ENCODE peak calls at places on chromosome 22, in six cellular contexts. One of them, this sample, is unnamed.

GRCh38 chr22:49656291-49656851 is 171.3 kb downstream of the BRD1 start:
- DNase-seq in EH: no peak
- DNase-seq in KG1: no peak
- DNase-seq in uterus: no peak
- DNase-seq in stimulated activated naive CD4-positive, alpha-beta T cell: no peak
- DNase-seq in NCI-H345: no peak
- DNase-seq in this sample: no peak

GRCh38 chr22:29820941-29821789 is 16.9 kb downstream of the ASCC2 start:
- DNase-seq in EH: peak
- DNase-seq in NCI-H345: peak
- DNase-seq in stimulated activated naive CD4-positive, alpha-beta T cell: no peak
- DNase-seq in KG1: no peak
- DNase-seq in uterus: no peak
- DNase-seq in this sample: no peak

GRCh38 chr22:42500164-42500835 is 19.3 kb downstream of the RRP7A start:
- DNase-seq in KG1: no peak
- DNase-seq in NCI-H345: no peak
- DNase-seq in uterus: peak
- DNase-seq in stimulated activated naive CD4-positive, alpha-beta T cell: peak
- DNase-seq in EH: peak
- DNase-seq in this sample: peak

GRCh38 chr22:30208631-30209603 is 37.6 kb downstream of the LIF start:
- DNase-seq in uterus: peak
- DNase-seq in stimulated activated naive CD4-positive, alpha-beta T cell: no peak
- DNase-seq in EH: peak
- DNase-seq in KG1: no peak
- DNase-seq in NCI-H345: no peak
- DNase-seq in this sample: no peak

GRCh38 chr22:19962246-19962908 is 20.8 kb upstream of the TXNRD2 start:
- DNase-seq in uterus: peak
- DNase-seq in KG1: no peak
- DNase-seq in EH: peak
- DNase-seq in stimulated activated naive CD4-positive, alpha-beta T cell: peak
- DNase-seq in NCI-H345: peak
- DNase-seq in this sample: peak

GRCh38 chr22:46366801-46367706 is 31.5 kb downstream of the TRMU start:
- DNase-seq in EH: no peak
- DNase-seq in NCI-H345: no peak
- DNase-seq in uterus: no peak
- DNase-seq in KG1: no peak
- DNase-seq in stimulated activated naive CD4-positive, alpha-beta T cell: no peak
- DNase-seq in this sample: no peak

GRCh38 chr22:46030241-46030880 is 53.4 kb upstream of the WNT7B start:
- DNase-seq in KG1: no peak
- DNase-seq in uterus: peak
- DNase-seq in EH: no peak
- DNase-seq in NCI-H345: no peak
- DNase-seq in stimulated activated naive CD4-positive, alpha-beta T cell: no peak
- DNase-seq in this sample: no peak

GRCh38 chr22:19466848-19467752 is 11.9 kb downstream of the UFD1 start:
- DNase-seq in NCI-H345: no peak
- DNase-seq in KG1: no peak
- DNase-seq in uterus: no peak
- DNase-seq in stimulated activated naive CD4-positive, alpha-beta T cell: no peak
- DNase-seq in EH: no peak
- DNase-seq in this sample: no peak

GRCh38 chr22:43110444-43110926 is at the start of gene BIK:
- DNase-seq in EH: peak
- DNase-seq in uterus: peak
- DNase-seq in KG1: no peak
- DNase-seq in stimulated activated naive CD4-positive, alpha-beta T cell: peak
- DNase-seq in NCI-H345: peak
- DNase-seq in this sample: peak

GRCh38 chr22:43210631-43211515 is 23.9 kb upstream of the TTLL12 start:
- DNase-seq in EH: no peak
- DNase-seq in KG1: no peak
- DNase-seq in stimulated activated naive CD4-positive, alpha-beta T cell: no peak
- DNase-seq in NCI-H345: no peak
- DNase-seq in uterus: no peak
- DNase-seq in this sample: no peak

GRCh38 chr22:19757140-19757984 is 3.2 kb upstream of the TBX1 start:
- DNase-seq in EH: no peak
- DNase-seq in stimulated activated naive CD4-positive, alpha-beta T cell: no peak
- DNase-seq in KG1: no peak
- DNase-seq in NCI-H345: no peak
- DNase-seq in uterus: no peak
- DNase-seq in this sample: no peak

GRCh38 chr22:24011735-24012068 is 598 bp downstream of the CABIN1 start:
- DNase-seq in KG1: no peak
- DNase-seq in NCI-H345: no peak
- DNase-seq in uterus: no peak
- DNase-seq in stimulated activated naive CD4-positive, alpha-beta T cell: no peak
- DNase-seq in EH: no peak
- DNase-seq in this sample: no peak

GRCh38 chr22:43303166-43303565 is 40.0 kb downstream of the SCUBE1 start:
- DNase-seq in KG1: no peak
- DNase-seq in stimulated activated naive CD4-positive, alpha-beta T cell: no peak
- DNase-seq in uterus: no peak
- DNase-seq in EH: no peak
- DNase-seq in NCI-H345: no peak
- DNase-seq in this sample: no peak

GRCh38 chr22:42077486-42078125 is 1.9 kb upstream of the SMDT1 start:
- DNase-seq in uterus: no peak
- DNase-seq in KG1: no peak
- DNase-seq in NCI-H345: no peak
- DNase-seq in stimulated activated naive CD4-positive, alpha-beta T cell: no peak
- DNase-seq in EH: no peak
- DNase-seq in this sample: no peak

GRCh38 chr22:44204937-44205712 is 24.4 kb downstream of the PARVG start:
- DNase-seq in stimulated activated naive CD4-positive, alpha-beta T cell: no peak
- DNase-seq in NCI-H345: no peak
- DNase-seq in KG1: no peak
- DNase-seq in uterus: no peak
- DNase-seq in EH: no peak
- DNase-seq in this sample: no peak

GRCh38 chr22:22771696-22772377 is 115.8 kb upstream of the IGLL5 start:
- DNase-seq in EH: no peak
- DNase-seq in uterus: no peak
- DNase-seq in KG1: no peak
- DNase-seq in NCI-H345: no peak
- DNase-seq in stimulated activated naive CD4-positive, alpha-beta T cell: no peak
- DNase-seq in this sample: no peak

GRCh38 chr22:28855355-28856094 is 27.8 kb upstream of the ZNRF3 start:
- DNase-seq in EH: peak
- DNase-seq in KG1: peak
- DNase-seq in stimulated activated naive CD4-positive, alpha-beta T cell: peak
- DNase-seq in uterus: peak
- DNase-seq in NCI-H345: peak
- DNase-seq in this sample: peak

GRCh38 chr22:25495286-25495685 is 69.2 kb upstream of the GRK3 start:
- DNase-seq in stimulated activated naive CD4-positive, alpha-beta T cell: no peak
- DNase-seq in NCI-H345: no peak
- DNase-seq in EH: peak
- DNase-seq in KG1: no peak
- DNase-seq in uterus: no peak
- DNase-seq in this sample: no peak

GRCh38 chr22:46575915-46576555 is 38.6 kb upstream of the CELSR1 start:
- DNase-seq in EH: no peak
- DNase-seq in stimulated activated naive CD4-positive, alpha-beta T cell: no peak
- DNase-seq in uterus: no peak
- DNase-seq in KG1: no peak
- DNase-seq in NCI-H345: no peak
- DNase-seq in this sample: no peak

GRCh38 chr22:27613099-27614089 is 188.2 kb downstream of the MN1 start:
- DNase-seq in uterus: no peak
- DNase-seq in stimulated activated naive CD4-positive, alpha-beta T cell: no peak
- DNase-seq in NCI-H345: no peak
- DNase-seq in KG1: no peak
- DNase-seq in EH: no peak
- DNase-seq in this sample: no peak

GRCh38 chr22:47780281-47780875 is 1017.9 kb downstream of the TBC1D22A start:
- DNase-seq in EH: no peak
- DNase-seq in NCI-H345: no peak
- DNase-seq in stimulated activated naive CD4-positive, alpha-beta T cell: no peak
- DNase-seq in KG1: no peak
- DNase-seq in uterus: no peak
- DNase-seq in this sample: no peak

GRCh38 chr22:26047516-26047915 is 121.7 kb upstream of the SEZ6L start:
- DNase-seq in NCI-H345: no peak
- DNase-seq in EH: no peak
- DNase-seq in uterus: no peak
- DNase-seq in stimulated activated naive CD4-positive, alpha-beta T cell: no peak
- DNase-seq in KG1: no peak
- DNase-seq in this sample: no peak

GRCh38 chr22:31083377-31083768 is 2.3 kb downstream of the SMTN start:
- DNase-seq in stimulated activated naive CD4-positive, alpha-beta T cell: no peak
- DNase-seq in EH: no peak
- DNase-seq in uterus: no peak
- DNase-seq in KG1: no peak
- DNase-seq in NCI-H345: peak
- DNase-seq in this sample: no peak

GRCh38 chr22:43273902-43274484 is 69.2 kb downstream of the SCUBE1 start:
- DNase-seq in NCI-H345: peak
- DNase-seq in uterus: peak
- DNase-seq in EH: peak
- DNase-seq in stimulated activated naive CD4-positive, alpha-beta T cell: no peak
- DNase-seq in KG1: peak
- DNase-seq in this sample: no peak

GRCh38 chr22:35620624-35621245 is 3.6 kb upstream of the MB start:
- DNase-seq in KG1: no peak
- DNase-seq in NCI-H345: peak
- DNase-seq in uterus: peak
- DNase-seq in EH: peak
- DNase-seq in stimulated activated naive CD4-positive, alpha-beta T cell: no peak
- DNase-seq in this sample: no peak

GRCh38 chr22:47175151-47175760 is 412.8 kb downstream of the TBC1D22A start:
- DNase-seq in NCI-H345: no peak
- DNase-seq in uterus: peak
- DNase-seq in stimulated activated naive CD4-positive, alpha-beta T cell: no peak
- DNase-seq in KG1: no peak
- DNase-seq in EH: no peak
- DNase-seq in this sample: no peak

GRCh38 chr22:38098410-38099249 is 11.9 kb downstream of the BAIAP2L2 start:
- DNase-seq in stimulated activated naive CD4-positive, alpha-beta T cell: no peak
- DNase-seq in uterus: no peak
- DNase-seq in EH: peak
- DNase-seq in KG1: no peak
- DNase-seq in NCI-H345: no peak
- DNase-seq in this sample: no peak

GRCh38 chr22:17853066-17853465 is 78.8 kb upstream of the BID start:
- DNase-seq in stimulated activated naive CD4-positive, alpha-beta T cell: no peak
- DNase-seq in KG1: no peak
- DNase-seq in NCI-H345: peak
- DNase-seq in uterus: peak
- DNase-seq in EH: no peak
- DNase-seq in this sample: no peak

GRCh38 chr22:42644422-42645340 is 4.3 kb upstream of the ATP5MGL start:
- DNase-seq in uterus: no peak
- DNase-seq in KG1: no peak
- DNase-seq in NCI-H345: no peak
- DNase-seq in EH: peak
- DNase-seq in stimulated activated naive CD4-positive, alpha-beta T cell: no peak
- DNase-seq in this sample: no peak

This sample was measured in T-cell.